ENCODE peak calls at places on chromosomes 6 and 20, in five cellular contexts. D is NCI-H146, S is MM.1S, H is uterus, X is left ventricle myocardium inferior. W is an unnamed sample.

GRCh38 chr6:123619156-123619555 is 17.6 kb downstream of the TRDN start:
- DNase-seq in D (no peak), S (no peak), H (no peak), X (no peak), W (no peak)

GRCh38 chr6:49541936-49542335 is 8.5 kb upstream of the C6orf141 start:
- DNase-seq in D (peak), S (no peak), H (no peak), X (no peak), W (no peak)

GRCh38 chr6:170266061-170266825 is 24.6 kb downstream of the DLL1 start:
- DNase-seq in D (peak), S (no peak), H (no peak), X (no peak), W (no peak)

GRCh38 chr6:11618533-11618932 is 81.0 kb downstream of the TMEM170B start:
- DNase-seq in D (no peak), S (no peak), H (no peak), X (no peak), W (no peak)

GRCh38 chr6:167142433-167142761 is 15.4 kb downstream of the GPR31 start:
- DNase-seq in D (no peak), S (no peak), H (no peak), X (no peak), W (no peak)

GRCh38 chr6:39927159-39927558 is 7.1 kb downstream of the MOCS1 start:
- DNase-seq in D (no peak), S (no peak), H (no peak), X (no peak), W (no peak)

GRCh38 chr20:3616250-3616649 is 46.9 kb downstream of the GFRA4 start:
- DNase-seq in D (no peak), S (no peak), H (no peak), X (peak), W (no peak)

GRCh38 chr6:21887301-21888185 is 294.0 kb downstream of the SOX4 start:
- DNase-seq in D (peak), S (no peak), H (no peak), X (peak), W (no peak)

GRCh38 chr6:102458990-102459389 is 1065.5 kb downstream of the GRIK2 start:
- DNase-seq in D (no peak), S (no peak), H (no peak), X (no peak), W (no peak)

GRCh38 chr6:16727996-16728395 is 33.3 kb downstream of the ATXN1 start:
- DNase-seq in D (no peak), S (no peak), H (no peak), X (no peak), W (no peak)

GRCh38 chr6:116349216-116349615 is 21.5 kb upstream of the DSE start:
- DNase-seq in D (no peak), S (no peak), H (no peak), X (no peak), W (no peak)

GRCh38 chr6:153965996-153966395 is 73.0 kb upstream of the OPRM1 start:
- DNase-seq in D (no peak), S (peak), H (no peak), X (no peak), W (no peak)

GRCh38 chr6:29941006-29941405 is 1.3 kb upstream of the HLA-A start:
- DNase-seq in D (no peak), S (no peak), H (no peak), X (no peak), W (no peak)

GRCh38 chr20:13822459-13822858 is 37.6 kb downstream of the NDUFAF5 start:
- DNase-seq in D (no peak), S (no peak), H (no peak), X (no peak), W (no peak)

GRCh38 chr6:27761391-27761790 is 150.8 kb downstream of the OR2B2 start:
- DNase-seq in D (no peak), S (no peak), H (no peak), X (no peak), W (no peak)

GRCh38 chr6:33417127-33417902 is 592 bp downstream of the CUTA start:
- DNase-seq in D (no peak), S (no peak), H (no peak), X (no peak), W (no peak)

GRCh38 chr6:112956696-112957525 is 609.8 kb downstream of the RFPL4B start:
- DNase-seq in D (no peak), S (no peak), H (no peak), X (no peak), W (no peak)

GRCh38 chr20:24875078-24875477 is 74.0 kb upstream of the CST7 start:
- DNase-seq in D (no peak), S (no peak), H (no peak), X (no peak), W (no peak)

GRCh38 chr6:155154158-155154830 is 109.5 kb upstream of the CLDN20 start:
- DNase-seq in D (peak), S (no peak), H (peak), X (no peak), W (no peak)

GRCh38 chr6:35083507-35083906 is 57.6 kb downstream of the TCP11 start:
- DNase-seq in D (no peak), S (no peak), H (no peak), X (no peak), W (no peak)

GRCh38 chr20:41560971-41561370 is 57.2 kb downstream of the CHD6 start:
- DNase-seq in D (no peak), S (no peak), H (no peak), X (no peak), W (no peak)

GRCh38 chr6:2505624-2506023 is 245.1 kb downstream of the MYLK4 start:
- DNase-seq in D (no peak), S (no peak), H (no peak), X (no peak), W (no peak)

GRCh38 chr6:35788423-35788982 is 7.7 kb downstream of the CLPSL1 start:
- DNase-seq in D (no peak), S (no peak), H (no peak), X (no peak), W (no peak)

W was measured in esophagus squamous epithelium.